ENCODE peak calls at places on chromosomes 16 and 17, in five cellular contexts. A is ovary; L is thoracic aorta; Y is HAP-1; Z is CD8-positive, alpha-beta T cell. M is an unnamed sample. For H3K27me3, the result is how much of the 10 kb centered on the place peaks cover.

GRCh38 chr16:4410335-4411075 is 5.9 kb downstream of the CORO7 start:
- DNase-seq in Z (no peak), L (no peak), A (peak), Y (peak), M (no peak)

GRCh38 chr17:6928193-6928592 is 67.7 kb upstream of the ALOX12 start:
- DNase-seq in L (no peak), Z (no peak), Y (no peak), A (no peak), M (no peak)

GRCh38 chr16:10859650-10860049 is 17.4 kb upstream of the CIITA start:
- DNase-seq in L (no peak), A (no peak), Z (no peak), Y (no peak), M (peak)

GRCh38 chr16:4053663-4054479 is 62.4 kb downstream of the ADCY9 start:
- DNase-seq in Y (peak), A (peak), Z (no peak), L (peak), M (peak)

GRCh38 chr17:60163108-60163784 is 13.5 kb downstream of the CA4 start:
- DNase-seq in L (no peak), Y (no peak), Z (no peak), A (no peak), M (no peak)

GRCh38 chr16:58652741-58653140 is 23.1 kb upstream of the CNOT1 start:
- DNase-seq in Y (peak), Z (no peak), L (no peak), A (no peak), M (no peak)

GRCh38 chr17:43609613-43610385 is 51.9 kb downstream of the MEOX1 start:
- DNase-seq in Y (peak), Z (no peak), A (no peak), L (no peak), M (no peak)

GRCh38 chr17:61689610-61690180 is 98.7 kb upstream of the NACA2 start:
- DNase-seq in Y (no peak), L (no peak), Z (no peak), A (no peak), M (no peak)

GRCh38 chr17:8398980-8399379 is 1.4 kb upstream of the RNF222 start:
- DNase-seq in Y (no peak), L (no peak), Z (no peak), A (no peak), M (no peak)

GRCh38 chr17:39110435-39111136 is 40.9 kb downstream of the PLXDC1 start:
- DNase-seq in Z (no peak), Y (no peak), A (no peak), L (no peak), M (no peak)

GRCh38 chr16:85583491-85584181 is 29.5 kb upstream of the GSE1 start:
- DNase-seq in L (no peak), Y (peak), Z (peak), A (no peak), M (no peak)

GRCh38 chr16:50501986-50502615 is 46.1 kb upstream of the NKD1 start:
- DNase-seq in Y (no peak), L (no peak), Z (no peak), A (no peak), M (no peak)
- H3K27me3 ChIP-seq in Y (under half), L (under half), Z (under half), A (under half), M (under half)

DNA sequence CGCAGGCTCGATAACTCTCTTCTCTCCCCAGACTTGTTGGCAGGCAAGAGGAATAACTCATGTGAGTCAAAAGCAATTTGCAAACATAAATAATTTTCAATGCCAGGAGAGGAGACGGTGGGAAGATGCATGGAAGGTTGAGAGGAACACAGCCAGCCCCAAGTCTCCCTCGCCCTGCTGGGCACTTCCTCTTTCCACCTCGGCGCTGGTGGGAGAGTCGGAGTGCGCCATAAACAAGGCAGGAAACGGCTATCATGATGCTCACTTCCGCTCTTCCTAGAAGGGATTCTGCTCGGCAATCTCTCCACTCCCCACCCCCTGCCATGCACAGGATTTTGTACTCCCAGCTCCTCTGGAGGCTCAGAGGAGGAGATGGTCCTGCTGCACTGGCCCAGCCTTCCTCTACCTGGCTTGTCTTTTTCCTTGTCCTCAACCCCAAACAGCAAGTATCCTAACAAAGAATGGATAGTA is 13.0 kb downstream of the CBX4 start:
- DNase-seq in L (no peak), Y (no peak), A (no peak), Z (no peak), M (no peak)
- H3K27me3 ChIP-seq in L (under half), Y (under half), A (under half), Z (under half), M (under half)

DNA sequence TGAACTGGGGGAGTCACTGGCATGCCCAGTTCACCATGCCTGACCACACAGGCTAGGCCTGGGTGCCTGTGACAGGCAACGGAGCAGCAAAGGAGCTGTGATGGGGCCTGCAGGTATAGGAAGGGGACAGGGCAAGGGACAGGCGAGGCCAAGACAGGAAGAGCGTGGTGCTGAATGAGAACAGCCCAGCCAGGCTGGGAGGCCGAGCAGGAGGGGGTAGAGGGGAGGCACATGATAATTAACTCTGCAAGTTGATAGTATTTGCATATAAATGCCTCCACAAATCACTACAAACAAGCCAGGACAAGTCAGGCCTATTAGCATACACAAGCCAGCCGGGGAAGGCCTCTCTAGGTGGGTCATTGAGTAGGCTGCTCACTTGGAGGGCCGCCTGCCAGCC is 7.8 kb downstream of the ZFHX3 start:
- DNase-seq in Z (no peak), Y (peak), L (no peak), A (no peak), M (no peak)
- H3K27me3 ChIP-seq in Z (under half), Y (under half), L (under half), A (under half), M (under half)

GRCh38 chr16:72612271-72612670 is 435.7 kb downstream of the ZFHX3 start:
- DNase-seq in Z (no peak), A (no peak), Y (no peak), L (no peak), M (no peak)
- H3K27me3 ChIP-seq in Z (under half), A (under half), Y (under half), L (under half), M (under half)

GRCh38 chr17:17722081-17722905 is 41.0 kb downstream of the RAI1 start:
- DNase-seq in Z (no peak), Y (no peak), A (no peak), L (no peak), M (no peak)
- H3K27me3 ChIP-seq in Z (under half), Y (under half), A (under half), L (under half), M (under half)

M was measured in keratinocyte.